ENCODE peak calls at places on chromosomes 5 and 9, in four cellular contexts. Z is CD4-positive, CD25-positive, alpha-beta regulatory T cell; V is IMR-90; I is AG04450. W is an unnamed sample. For H3K9me3, the result is how much of the 10 kb centered on the place peaks cover.

GRCh38 chr5:172004824-172005237 is 1.6 kb downstream of the FBXW11 start:
- DNase-seq in V (no peak), I (no peak), Z (no peak), W (no peak)

GRCh38 chr5:82356808-82357671 is 78.9 kb upstream of the RPS23 start:
- DNase-seq in I (peak), V (peak), Z (peak), W (peak)

GRCh38 chr5:97089149-97089801 is 53.1 kb downstream of the LIX1 start:
- DNase-seq in V (no peak), Z (no peak), I (no peak), W (no peak)

GRCh38 chr9:33687779-33688178 is 107.6 kb upstream of the PRSS3 start:
- DNase-seq in Z (no peak), V (peak), I (no peak), W (no peak)

GRCh38 chr9:19920401-19920800 is 131.6 kb upstream of the SLC24A2 start:
- DNase-seq in I (no peak), V (no peak), Z (no peak), W (no peak)

GRCh38 chr5:160342413-160342941 is 27.9 kb downstream of the C1QTNF2 start:
- DNase-seq in V (peak), Z (no peak), I (no peak), W (no peak)

GRCh38 chr9:5459289-5459829 is 9.0 kb downstream of the CD274 start:
- DNase-seq in V (no peak), Z (no peak), I (no peak), W (no peak)

GRCh38 chr9:71209890-71210289 is 88.5 kb upstream of the TRPM3 start:
- DNase-seq in Z (no peak), I (no peak), V (no peak), W (no peak)

GRCh38 chr5:1246711-1247431 is 21.7 kb downstream of the SLC6A18 start:
- DNase-seq in Z (no peak), I (no peak), V (no peak), W (no peak)

DNA sequence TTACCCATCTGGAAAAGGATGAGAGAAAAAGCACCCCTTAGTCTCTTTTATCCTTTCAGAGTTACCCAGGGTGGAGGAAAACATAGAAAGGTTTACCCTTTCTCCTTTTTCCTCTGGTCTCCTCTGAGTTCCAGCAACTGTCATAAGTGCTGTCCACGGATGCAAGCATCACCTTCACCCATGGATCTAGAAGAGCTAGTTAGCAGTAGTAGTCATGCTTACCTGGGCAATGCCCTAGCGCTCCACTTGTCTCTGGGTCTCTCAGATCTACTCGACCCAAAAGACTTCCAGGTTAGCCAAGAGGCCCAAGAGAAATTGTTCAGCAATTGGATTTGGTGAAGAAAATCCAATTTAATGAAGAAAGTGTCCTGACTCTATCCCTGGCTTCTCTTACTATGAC is 656.2 kb upstream of the PTPRD start:
- DNase-seq in V (no peak), I (no peak), Z (no peak), W (no peak)
- H3K9me3 ChIP-seq in V (under half), I (under half), Z (under half), W (under half)

GRCh38 chr9:122657527-122657926 is at the start of gene OR1B1:
- DNase-seq in V (no peak), I (no peak), Z (no peak), W (no peak)
- H3K9me3 ChIP-seq in V (under half), I (under half), Z (under half), W (under half)

DNA sequence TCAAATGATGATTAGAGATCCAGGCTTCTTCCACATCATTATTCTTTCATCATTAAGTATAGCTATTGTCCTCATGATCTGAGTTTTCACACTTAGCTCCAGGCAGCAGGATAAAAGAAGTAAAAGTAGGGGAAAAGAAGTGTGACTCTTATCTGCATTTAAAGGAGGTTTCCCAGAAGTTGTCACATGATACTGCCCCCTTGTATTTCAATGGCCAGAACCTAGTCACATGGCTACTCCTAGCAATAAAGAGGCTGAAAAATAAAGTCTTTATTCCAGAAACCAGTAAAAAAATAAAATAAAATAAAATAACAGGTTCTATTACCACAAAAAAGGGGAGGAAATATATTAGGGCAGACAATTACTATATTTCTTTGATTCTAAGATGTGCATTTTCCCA is 5.3 kb upstream of the NDUFS4 start:
- DNase-seq in V (no peak), I (no peak), Z (no peak), W (no peak)
- H3K9me3 ChIP-seq in V (under half), I (under half), Z (under half), W (under half)

DNA sequence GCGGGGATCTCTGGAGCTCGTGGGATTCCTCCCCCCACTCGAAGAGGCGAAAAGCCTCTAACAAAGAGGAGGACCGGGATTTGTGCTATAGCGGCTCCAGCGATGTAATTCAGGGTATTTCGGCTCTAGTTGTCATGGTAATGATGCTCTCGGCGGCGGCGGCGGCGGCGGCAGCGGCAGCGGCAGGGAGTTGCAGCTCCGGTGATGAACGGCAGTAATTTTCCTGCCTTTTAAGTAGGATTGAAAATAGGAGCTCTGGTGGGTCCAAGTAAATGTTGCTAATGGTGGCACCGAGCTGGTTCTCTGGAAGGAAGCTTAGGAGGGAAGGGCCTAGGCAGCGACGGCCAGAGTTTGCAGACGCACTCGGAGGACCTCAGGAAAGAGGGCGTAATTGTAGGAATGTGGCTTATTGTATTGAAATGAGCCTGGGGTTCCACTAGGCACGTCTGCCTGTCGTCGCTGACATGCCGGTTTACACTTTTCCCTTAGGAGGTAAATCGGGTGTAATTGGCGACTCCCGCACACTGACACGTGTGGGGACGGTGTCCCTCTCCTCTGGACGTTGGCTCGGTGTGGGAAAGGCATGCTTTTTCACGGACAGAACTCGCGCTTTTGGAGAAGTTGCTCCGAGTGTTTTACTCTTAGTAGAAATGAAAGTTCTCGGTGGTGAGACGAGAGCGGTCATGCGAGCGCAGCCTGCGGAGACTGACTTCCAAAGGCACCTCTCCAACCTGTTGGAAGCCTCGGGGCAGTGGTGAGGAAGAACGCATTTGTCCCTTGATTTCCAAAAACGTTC is 1.1 kb downstream of the NR4A3 start:
- DNase-seq in Z (peak), V (peak), I (no peak), W (peak)
- H3K9me3 ChIP-seq in Z (under half), V (under half), I (under half), W (under half)

GRCh38 chr9:24479696-24480095 is 66.0 kb downstream of the IZUMO3 start:
- DNase-seq in Z (no peak), V (no peak), I (no peak), W (no peak)

GRCh38 chr9:24479266-24479665 is 66.4 kb downstream of the IZUMO3 start:
- DNase-seq in I (no peak), V (no peak), Z (no peak), W (no peak)
- H3K9me3 ChIP-seq in I (under half), V (under half), Z (under half), W (under half)